ENCODE peak calls at places on chromosomes 6 and 20, in seven cellular contexts. G is breast epithelium; U is H54; N is stimulated activated CD8-positive, alpha-beta memory T cell treated with anti-CD3 and anti-CD28 coated beads, Interleukin-12 subunit alpha, Interleukin-12 subunit beta, amount 100 ng/mL, for 4 hours; T is KBM-7; Q is GM03348; A is astrocyte of the cerebellum. K is an unnamed sample.

GRCh38 chr6:21402368-21402767 is 191.2 kb upstream of the SOX4 start:
- DNase-seq in N (no peak), G (no peak), U (peak), A (no peak), Q (peak), T (no peak), K (peak)

GRCh38 chr6:90139272-90139817 is 157.3 kb downstream of the BACH2 start:
- DNase-seq in T (no peak), U (no peak), Q (no peak), N (no peak), A (no peak), G (no peak), K (no peak)

GRCh38 chr20:11389188-11389587 is 528.5 kb upstream of the BTBD3 start:
- DNase-seq in T (no peak), N (no peak), U (no peak), Q (no peak), G (no peak), A (no peak), K (no peak)

GRCh38 chr6:5457983-5458683 is 196.8 kb downstream of the FARS2 start:
- DNase-seq in T (no peak), G (peak), U (no peak), A (no peak), N (no peak), Q (no peak), K (no peak)

GRCh38 chr6:133243723-133244122 is 2.6 kb downstream of the EYA4 start:
- DNase-seq in G (no peak), T (no peak), N (no peak), A (no peak), U (no peak), Q (no peak), K (no peak)

GRCh38 chr6:1081566-1081965 is 230.3 kb upstream of the FOXQ1 start:
- DNase-seq in T (no peak), U (no peak), A (no peak), G (no peak), N (no peak), Q (peak), K (peak)

GRCh38 chr20:4170621-4171537 is 155.5 kb upstream of the RNF24 start:
- DNase-seq in U (no peak), G (no peak), Q (no peak), T (no peak), N (no peak), A (no peak), K (no peak)

GRCh38 chr6:148501178-148501590 is 158.5 kb downstream of the SASH1 start:
- DNase-seq in N (no peak), Q (peak), T (no peak), U (peak), G (no peak), A (peak), K (peak)

GRCh38 chr20:59020938-59021551 is 1.8 kb downstream of the TUBB1 start:
- DNase-seq in G (no peak), Q (no peak), N (no peak), T (no peak), A (peak), U (no peak), K (no peak)

GRCh38 chr6:91407706-91408105 is 820.8 kb upstream of the MAP3K7 start:
- DNase-seq in N (no peak), U (no peak), Q (no peak), A (no peak), G (no peak), T (no peak), K (no peak)

GRCh38 chr6:33752139-33753015 is 5.7 kb upstream of the IP6K3 start:
- DNase-seq in N (no peak), T (peak), U (no peak), Q (no peak), A (no peak), G (no peak), K (no peak)

GRCh38 chr6:143251288-143251687 is 190.6 kb downstream of the AIG1 start:
- DNase-seq in G (no peak), T (no peak), A (no peak), U (no peak), Q (no peak), N (no peak), K (no peak)

GRCh38 chr6:14026831-14027539 is 90.6 kb upstream of the CD83 start:
- DNase-seq in N (no peak), A (no peak), T (peak), U (no peak), Q (peak), G (no peak), K (no peak)

GRCh38 chr6:36374956-36375355 is 12.5 kb downstream of the ETV7 start:
- DNase-seq in Q (no peak), T (no peak), A (no peak), N (no peak), U (no peak), G (no peak), K (no peak)

GRCh38 chr20:60650087-60650486 is 602.0 kb upstream of the CDH4 start:
- DNase-seq in G (no peak), N (no peak), U (no peak), A (no peak), T (no peak), Q (no peak), K (no peak)

GRCh38 chr6:22248513-22249308 is 48.1 kb downstream of the PRL start:
- DNase-seq in Q (peak), A (peak), G (no peak), T (no peak), U (no peak), N (no peak), K (no peak)

GRCh38 chr6:50707652-50708325 is 5.5 kb upstream of the TFAP2D start:
- DNase-seq in A (no peak), U (no peak), G (no peak), T (no peak), Q (no peak), N (no peak), K (no peak)

GRCh38 chr20:62662422-62662821 is 20.1 kb downstream of the SLCO4A1 start:
- DNase-seq in N (no peak), Q (peak), G (no peak), A (peak), T (no peak), U (peak), K (peak)

GRCh38 chr6:13924146-13924948 is 405 bp upstream of the RNF182 start:
- DNase-seq in U (peak), Q (peak), N (no peak), A (peak), T (peak), G (peak), K (no peak)

GRCh38 chr6:26520840-26521484 is 17.2 kb upstream of the HMGN4 start:
- DNase-seq in G (peak), Q (peak), A (peak), U (peak), N (peak), T (peak), K (no peak)

GRCh38 chr6:41674231-41675000 is 36.1 kb downstream of the MDFI start:
- DNase-seq in G (no peak), U (no peak), T (no peak), A (no peak), N (no peak), Q (no peak), K (no peak)

GRCh38 chr6:156699017-156699421 is 78.2 kb upstream of the ARID1B start:
- DNase-seq in U (peak), G (no peak), Q (peak), A (peak), T (no peak), N (no peak), K (no peak)

GRCh38 chr20:33566781-33567603 is 77.1 kb downstream of the CBFA2T2 start:
- DNase-seq in Q (no peak), G (no peak), A (no peak), U (no peak), N (no peak), T (no peak), K (no peak)

GRCh38 chr6:34877259-34877658 is 10.6 kb downstream of the TAF11 start:
- DNase-seq in A (no peak), Q (no peak), G (no peak), N (no peak), T (no peak), U (no peak), K (no peak)